ENCODE peak calls at places on chromosome 18, in six cellular contexts. R is Panc1, W is tibial artery, Y is A549, C is psoas muscle, D is sigmoid colon. B is an unnamed sample.

GRCh38 chr18:61086657-61087056 is 246.6 kb upstream of the CDH20 start:
- DNase-seq in W (no peak), D (no peak), R (no peak), C (no peak), Y (no peak), B (no peak)

GRCh38 chr18:26549486-26550435 is 1.4 kb upstream of the KCTD1 start:
- DNase-seq in Y (peak; percentile 72), C (peak; percentile 51), W (peak; percentile 89), D (peak; percentile 80), R (no peak), B (peak; percentile 88)

GRCh38 chr18:51802589-51802988 is 537.4 kb upstream of the DCC start:
- DNase-seq in W (no peak), D (no peak), C (no peak), R (no peak), Y (no peak), B (no peak)

GRCh38 chr18:2570772-2571199 is 519 bp downstream of the METTL4 start:
- DNase-seq in W (peak; percentile 84), R (peak; percentile 17), Y (peak; percentile 63), D (peak; percentile 82), C (peak; percentile 71), B (peak; percentile 77)

GRCh38 chr18:49865401-49865800 is 52.1 kb upstream of the ACAA2 start:
- DNase-seq in D (no peak), C (no peak), Y (no peak), W (no peak), R (no peak), B (no peak)

GRCh38 chr18:4544131-4544530 is 89.0 kb upstream of the DLGAP1 start:
- DNase-seq in C (no peak), Y (peak; percentile 4), W (no peak), D (no peak), R (no peak), B (no peak)

GRCh38 chr18:69814861-69815385 is 132.8 kb downstream of the CD226 start:
- DNase-seq in C (no peak), W (no peak), D (no peak), Y (no peak), R (no peak), B (no peak)

GRCh38 chr18:49617846-49618245 is 56.0 kb downstream of the LIPG start:
- DNase-seq in R (no peak), D (no peak), Y (no peak), C (no peak), W (no peak), B (no peak)

GRCh38 chr18:5842653-5843052 is 52.7 kb downstream of the TMEM200C start:
- DNase-seq in D (no peak), R (no peak), Y (no peak), C (no peak), W (no peak), B (no peak)

GRCh38 chr18:47397671-47398319 is 146.3 kb upstream of the SKOR2 start:
- DNase-seq in R (no peak), D (no peak), C (no peak), Y (peak; percentile 9), W (no peak), B (no peak)

GRCh38 chr18:21660078-21660477 is 44.5 kb downstream of the ABHD3 start:
- DNase-seq in C (no peak), D (no peak), W (no peak), R (no peak), Y (no peak), B (no peak)

GRCh38 chr18:49666045-49666444 is 104.2 kb downstream of the LIPG start:
- DNase-seq in Y (no peak), D (no peak), C (no peak), W (no peak), R (no peak), B (no peak)

GRCh38 chr18:75455249-75456183 is 28.0 kb upstream of the SMIM21 start:
- DNase-seq in D (no peak), W (no peak), C (peak; percentile 21), Y (no peak), R (no peak), B (peak; percentile 75)

GRCh38 chr18:46411862-46412690 is 244.9 kb downstream of the LOXHD1 start:
- DNase-seq in D (peak; percentile 84), Y (no peak), W (no peak), R (no peak), C (peak; percentile 58), B (no peak)

GRCh38 chr18:35026407-35027061 is 14.7 kb upstream of the MAPRE2 start:
- DNase-seq in C (no peak), R (no peak), Y (no peak), W (no peak), D (no peak), B (no peak)

GRCh38 chr18:5456577-5457466 is 87.0 kb downstream of the EPB41L3 start:
- DNase-seq in W (no peak), D (peak; percentile 68), C (no peak), Y (no peak), R (no peak), B (no peak)

GRCh38 chr18:11851156-11852047 is at the start of gene CHMP1B:
- DNase-seq in C (peak; percentile 99), Y (peak; percentile 95), R (no peak), W (peak; percentile 99), D (peak; percentile 99), B (peak; percentile 99)

GRCh38 chr18:57294547-57294946 is 57.8 kb upstream of the ST8SIA3 start:
- DNase-seq in D (no peak), Y (no peak), R (no peak), C (no peak), W (no peak), B (no peak)

GRCh38 chr18:45837283-45838070 is 12.0 kb downstream of the SIGLEC15 start:
- DNase-seq in C (peak; percentile 44), D (no peak), W (no peak), R (no peak), Y (peak; percentile 45), B (no peak)

GRCh38 chr18:21134895-21135294 is 23.3 kb upstream of the ROCK1 start:
- DNase-seq in Y (peak; percentile 7), D (no peak), W (no peak), C (no peak), R (no peak), B (no peak)

GRCh38 chr18:2794159-2794558 is 52.6 kb upstream of the EMILIN2 start:
- DNase-seq in C (no peak), R (no peak), W (no peak), D (no peak), Y (no peak), B (no peak)

GRCh38 chr18:24112874-24113615 is 25.8 kb upstream of the CABYR start:
- DNase-seq in W (no peak), R (no peak), Y (peak; percentile 10), D (no peak), C (no peak), B (no peak)
- H3K27ac ChIP-seq in W (no peak overlapping the region), R (no peak overlapping the region), Y (peak overlapping the region; percentile 74), D (no peak overlapping the region), C (no peak overlapping the region), B (no peak overlapping the region)

GRCh38 chr18:76874643-76875389 is 52.5 kb downstream of the ZNF236 start:
- DNase-seq in W (no peak), Y (no peak), C (no peak), D (no peak), R (no peak), B (no peak)

GRCh38 chr18:76873713-76874112 is 51.4 kb downstream of the ZNF236 start:
- DNase-seq in R (no peak), Y (no peak), C (no peak), W (no peak), D (no peak), B (no peak)

GRCh38 chr18:76878426-76878825 is 56.1 kb downstream of the ZNF236 start:
- DNase-seq in D (no peak), W (no peak), R (no peak), Y (no peak), C (no peak), B (no peak)

GRCh38 chr18:76873311-76873710 is 51.0 kb downstream of the ZNF236 start:
- DNase-seq in Y (no peak), R (no peak), C (no peak), W (no peak), D (no peak), B (no peak)

DNA sequence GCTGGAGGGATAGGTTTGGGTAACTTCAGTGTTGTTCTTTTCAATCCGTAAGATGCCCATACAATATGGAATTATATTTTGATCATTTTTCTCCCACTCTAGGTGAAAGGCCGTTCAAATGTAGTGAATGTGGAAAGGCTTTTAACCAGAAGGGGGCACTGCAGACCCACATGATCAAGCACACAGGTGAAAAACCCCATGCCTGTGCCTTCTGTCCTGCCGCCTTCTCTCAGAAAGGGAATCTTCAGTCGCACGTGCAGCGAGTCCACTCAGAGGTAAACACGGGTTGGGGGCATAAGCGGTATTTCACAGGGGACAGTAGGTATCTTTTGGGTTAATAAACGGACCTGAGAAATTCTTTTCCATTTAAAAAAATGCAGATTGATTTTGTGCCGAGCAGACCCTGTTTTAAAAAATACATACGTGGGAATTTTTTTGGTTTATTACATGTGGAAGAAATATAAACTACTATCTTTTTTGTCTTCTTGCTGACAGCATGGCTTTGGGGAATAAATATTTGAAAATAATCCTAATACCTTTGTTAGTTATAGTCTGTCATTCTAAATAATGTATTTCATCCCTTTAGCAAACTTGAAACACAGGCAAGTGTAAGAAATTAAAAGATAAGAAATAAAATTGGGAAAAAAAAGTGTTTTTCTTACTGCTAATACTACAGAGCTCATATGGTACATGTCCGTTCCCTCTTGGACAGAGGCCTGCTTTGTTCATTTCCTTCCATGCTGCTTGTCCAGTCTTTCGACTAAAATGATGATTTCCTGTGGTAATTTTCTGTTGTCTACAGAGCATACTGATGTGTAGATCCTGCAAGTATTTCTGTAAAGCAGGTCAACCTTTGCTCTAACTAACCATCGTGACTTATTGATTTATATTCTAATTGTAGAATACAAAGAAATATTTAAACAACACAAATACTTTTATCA is 53.3 kb downstream of the ZNF236 start:
- DNase-seq in R (peak; percentile 51), D (no peak), W (no peak), C (peak; percentile 20), Y (peak; percentile 55), B (no peak)
- TF ChIP-seq CTCF in R (peak; percentile 97), D (peak; percentile 65), W (peak; percentile 42), C (peak; percentile 52), Y (peak; percentile 75), B (peak; percentile 44)

GRCh38 chr18:44795241-44795640 is 114.6 kb downstream of the SETBP1 start:
- DNase-seq in Y (no peak), C (no peak), R (no peak), D (no peak), W (no peak), B (no peak)
- H3K4me1 ChIP-seq in Y (no peaks in the 10 kb centered on the region), C (peaks cover 69% of the 10 kb centered on the region), R (no peaks in the 10 kb centered on the region), D (peaks cover 43% of the 10 kb centered on the region), W (no peaks in the 10 kb centered on the region), B (peaks cover 1% of the 10 kb centered on the region)

DNA sequence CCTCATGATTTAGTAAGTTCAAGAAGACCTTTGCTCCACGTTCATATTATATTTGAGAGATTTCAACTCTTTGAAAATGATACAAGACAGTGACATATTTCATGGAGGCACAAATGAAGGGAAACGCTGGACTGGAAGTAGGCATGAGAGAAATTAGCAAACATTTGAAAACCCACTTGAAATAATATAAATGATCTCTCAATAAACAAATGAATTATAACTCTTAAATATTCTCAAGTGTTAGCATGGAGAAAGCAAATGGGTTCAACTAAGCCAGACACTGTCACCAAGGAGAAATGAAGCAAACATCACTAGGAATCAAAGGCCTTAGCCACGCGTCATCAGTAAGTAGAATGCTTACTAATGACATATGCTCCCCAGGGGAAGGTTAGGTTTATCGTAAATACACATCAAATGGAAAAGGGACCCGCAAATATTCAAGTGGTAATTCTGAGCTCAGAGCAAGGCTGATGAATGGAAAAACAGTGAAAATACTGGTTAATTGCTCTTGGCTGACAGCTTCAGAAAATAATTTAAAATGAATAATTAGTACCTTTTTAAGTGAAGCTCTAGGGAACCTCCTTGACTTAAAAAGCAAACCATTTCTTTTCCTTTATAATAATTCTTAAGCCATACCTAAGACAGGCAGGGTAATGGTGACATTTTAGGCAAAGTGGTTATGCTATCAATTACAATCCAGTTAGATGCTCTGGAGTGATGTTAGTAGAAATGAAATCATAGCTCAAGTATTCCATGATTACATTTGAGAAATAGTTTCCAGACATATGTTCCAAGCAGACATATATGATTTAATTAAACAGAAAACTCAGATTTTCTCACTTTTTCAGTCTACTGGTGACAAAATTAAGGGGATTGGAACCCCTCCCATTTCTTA is 101.5 kb downstream of the ALPK2 start:
- DNase-seq in C (no peak), Y (peak; percentile 92), R (no peak), D (no peak), W (no peak), B (no peak)
- H3K27ac ChIP-seq in C (no peak overlapping the region), Y (peak overlapping the region; percentile 94), R (no peak overlapping the region), D (no peak overlapping the region), W (no peak overlapping the region), B (no peak overlapping the region)

B was measured in left lung.